ENCODE peak calls at places on chromosomes 16 and 17, in ten cellular contexts. J is body of pancreas, U is A549, C is ovary, E is Peyer's patch, Y is transverse colon, V is H54, T is tibial nerve, W is stomach, K is uterus. D is an unnamed sample.

GRCh38 chr17:10843806-10844205 is 5.9 kb upstream of the PIRT start:
- DNase-seq in V (no peak), C (no peak), K (peak), Y (peak), W (peak), E (peak), U (no peak), T (no peak), J (peak), D (no peak)

GRCh38 chr16:66510298-66510697 is 39.6 kb downstream of the TK2 start:
- DNase-seq in T (no peak), E (peak), C (no peak), K (no peak), W (peak), U (no peak), Y (no peak), V (no peak), J (peak), D (no peak)

GRCh38 chr17:8719291-8720246 is 25.1 kb downstream of the CCDC42 start:
- DNase-seq in Y (no peak), T (no peak), E (no peak), C (no peak), U (no peak), W (no peak), K (no peak), V (no peak), J (no peak), D (no peak)

GRCh38 chr16:87436225-87437172 is 44.4 kb downstream of the MAP1LC3B start:
- DNase-seq in Y (no peak), J (no peak), C (peak), U (no peak), V (no peak), K (no peak), W (no peak), E (no peak), T (no peak), D (peak)

GRCh38 chr16:89383095-89384003 is 107.0 kb downstream of the ANKRD11 start:
- DNase-seq in U (no peak), V (peak), J (peak), C (peak), W (peak), Y (peak), E (peak), K (no peak), T (no peak), D (peak)

GRCh38 chr17:49063652-49064051 is 66.5 kb downstream of the IGF2BP1 start:
- DNase-seq in K (no peak), T (no peak), W (no peak), E (no peak), V (no peak), C (no peak), U (no peak), Y (peak), J (no peak), D (no peak)

GRCh38 chr16:87860553-87861299 is 8.6 kb downstream of the SLC7A5 start:
- DNase-seq in Y (no peak), C (no peak), V (no peak), W (no peak), J (peak), U (peak), T (no peak), K (no peak), E (no peak), D (no peak)

GRCh38 chr16:8854298-8854948 is 14.4 kb downstream of the CARHSP1 start:
- DNase-seq in C (no peak), K (no peak), T (no peak), Y (peak), J (no peak), W (no peak), E (no peak), U (no peak), V (no peak), D (no peak)

GRCh38 chr16:75238132-75238852 is 13.1 kb downstream of the BCAR1 start:
- DNase-seq in K (peak), U (no peak), E (no peak), C (peak), J (peak), W (peak), Y (peak), V (no peak), T (peak), D (peak)

GRCh38 chr16:11233727-11234376 is 22.2 kb downstream of the SOCS1 start:
- DNase-seq in W (no peak), E (peak), Y (peak), T (no peak), U (no peak), K (no peak), C (no peak), J (no peak), V (no peak), D (no peak)

GRCh38 chr16:58462997-58463891 is 36.7 kb upstream of the NDRG4 start:
- DNase-seq in T (no peak), U (no peak), V (no peak), E (no peak), Y (no peak), J (no peak), K (no peak), W (no peak), C (no peak), D (peak)

GRCh38 chr17:48551206-48551597 is 6.3 kb upstream of the HOXB2 start:
- DNase-seq in E (no peak), T (no peak), J (no peak), V (no peak), U (no peak), C (no peak), K (no peak), W (no peak), Y (no peak), D (no peak)

GRCh38 chr17:1413281-1413791 is 13.3 kb upstream of the YWHAE start:
- DNase-seq in T (peak), W (peak), C (no peak), Y (peak), V (peak), E (peak), K (peak), U (no peak), J (peak), D (peak)

GRCh38 chr17:49239963-49240362 is 9.4 kb upstream of the PHOSPHO1 start:
- DNase-seq in W (no peak), T (no peak), Y (no peak), K (no peak), E (no peak), J (no peak), V (no peak), C (no peak), U (no peak), D (no peak)

DNA sequence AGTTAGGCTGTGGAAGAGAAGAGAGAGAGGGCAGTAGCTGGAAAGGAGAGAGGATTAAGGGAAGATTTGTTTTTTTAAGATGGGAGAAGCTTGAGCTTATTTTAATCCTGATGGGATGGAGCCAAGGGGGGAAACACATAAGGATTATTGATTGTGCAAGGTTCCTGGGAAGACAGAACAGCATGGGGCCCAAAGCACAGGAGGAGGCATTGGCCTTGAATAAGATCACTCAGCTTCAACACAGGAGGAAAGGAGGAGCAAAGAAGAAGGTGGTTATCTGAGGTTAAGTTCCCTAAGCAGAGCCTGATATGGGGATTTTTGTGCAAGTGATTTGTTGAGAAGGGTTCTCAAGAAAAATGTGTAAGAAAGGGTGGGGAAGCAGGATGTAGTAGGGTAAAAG is 169.8 kb downstream of the ABCC12 start:
- DNase-seq in U (no peak), J (no peak), W (no peak), C (no peak), V (no peak), K (no peak), Y (no peak), E (no peak), T (no peak), D (no peak)
- TF ChIP-seq POLR2A in U (no peak), J (no peak), W (no peak), C (no peak), V (no peak), K (no peak), Y (no peak), E (no peak), T (no peak), D (no peak)

DNA sequence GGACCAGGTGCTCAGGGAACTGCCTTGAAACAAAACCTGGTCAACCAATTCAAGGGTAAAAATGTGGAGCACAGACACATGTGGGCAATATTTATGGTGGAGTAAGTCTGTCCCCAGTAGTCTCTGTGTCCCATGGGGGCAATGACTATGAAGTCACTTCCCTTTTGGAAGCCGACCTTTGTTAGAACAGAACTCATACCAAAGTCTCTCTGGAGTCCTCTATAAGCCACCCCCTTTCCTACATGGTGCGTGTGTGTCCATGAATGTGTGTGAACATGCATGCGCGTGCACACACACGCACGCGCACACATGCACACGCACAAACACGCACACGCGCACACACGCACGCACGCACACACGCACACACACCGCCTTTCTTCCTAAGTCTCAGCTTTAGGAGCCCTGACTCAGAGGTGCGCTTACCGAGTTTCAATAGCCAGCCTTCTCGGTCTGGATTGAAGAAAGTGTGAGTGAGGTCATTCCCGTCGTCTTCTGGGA is 84.2 kb downstream of the CYTH1 start:
- DNase-seq in Y (no peak), T (no peak), K (no peak), V (no peak), W (no peak), J (no peak), E (peak), C (no peak), U (no peak), D (no peak)
- TF ChIP-seq POLR2A in Y (no peak), T (no peak), K (no peak), V (no peak), W (no peak), J (no peak), E (no peak), C (no peak), U (no peak), D (no peak)

GRCh38 chr16:2905241-2905987 is 6.3 kb upstream of the FLYWCH1 start:
- DNase-seq in E (peak), C (peak), Y (peak), U (peak), J (peak), T (peak), W (peak), K (peak), V (peak), D (peak)
- TF ChIP-seq POLR2A in E (peak), C (peak), Y (peak), U (peak), J (peak), T (peak), W (peak), K (peak), V (peak), D (peak)

GRCh38 chr16:81073560-81074330 is 3.3 kb downstream of the C16orf46 start:
- DNase-seq in E (no peak), U (no peak), V (no peak), Y (no peak), C (no peak), T (no peak), W (no peak), K (no peak), J (no peak), D (no peak)

GRCh38 chr16:81080233-81080632 is 3.2 kb upstream of the C16orf46 start:
- DNase-seq in Y (no peak), W (no peak), T (no peak), C (no peak), E (no peak), J (no peak), K (no peak), U (no peak), V (no peak), D (no peak)

GRCh38 chr16:81076566-81077076 is 417 bp downstream of the C16orf46 start:
- DNase-seq in C (peak), T (peak), U (peak), E (peak), Y (peak), K (peak), J (peak), W (peak), V (peak), D (peak)

GRCh38 chr16:81081007-81081406 is 4.0 kb upstream of the C16orf46 start:
- DNase-seq in K (no peak), T (no peak), U (no peak), E (no peak), V (no peak), W (no peak), C (no peak), J (no peak), Y (no peak), D (no peak)

DNA sequence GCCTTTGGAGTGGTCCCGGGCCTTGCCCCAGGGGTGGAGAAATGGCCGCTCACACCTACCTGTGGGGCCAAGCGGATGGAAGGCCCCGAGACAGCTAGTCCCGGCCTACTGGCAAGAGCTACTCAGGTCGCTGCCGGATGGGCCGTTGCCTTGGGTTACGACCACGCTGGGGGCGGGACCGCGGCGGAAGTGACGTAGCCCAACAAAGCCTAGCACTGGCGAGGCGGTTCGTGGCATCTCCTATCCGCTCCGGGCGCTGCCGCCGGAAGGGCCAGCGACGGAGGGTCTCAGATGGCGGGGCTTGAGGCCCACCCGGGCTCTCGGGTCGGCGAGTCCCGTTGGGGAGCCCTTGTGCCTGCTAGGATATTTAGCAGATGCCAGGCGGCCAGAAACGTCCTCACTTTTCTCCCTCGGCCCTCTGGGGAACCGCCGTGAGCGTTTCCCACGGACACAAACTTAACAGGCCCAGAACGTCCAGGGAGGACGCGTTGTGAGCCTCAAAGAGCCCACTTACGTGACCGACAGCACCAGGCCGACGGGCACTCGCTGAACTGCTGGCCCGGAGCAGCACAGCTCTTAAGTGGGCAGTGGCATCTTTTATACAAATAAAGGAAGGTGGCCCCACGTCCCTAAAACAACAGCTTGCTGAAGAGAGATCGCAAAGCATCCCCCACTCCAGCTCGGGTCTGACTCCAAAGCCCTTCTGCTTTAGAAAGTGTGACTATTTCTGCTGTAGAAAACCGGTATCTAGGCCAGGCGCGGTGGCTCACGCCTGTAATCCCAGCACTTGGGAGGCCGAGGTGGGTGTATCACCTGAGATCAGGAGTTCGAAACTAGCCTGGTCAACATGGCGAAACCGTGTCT is at the start of gene C16orf46:
- DNase-seq in U (peak), K (peak), Y (peak), V (peak), J (peak), W (peak), C (peak), T (peak), E (peak), D (peak)
- TF ChIP-seq POLR2A in U (peak), K (peak), Y (peak), V (peak), J (peak), W (peak), C (peak), T (peak), E (peak), D (peak)

GRCh38 chr17:75571197-75571884 is 16.3 kb upstream of the MYO15B start:
- DNase-seq in W (peak), C (no peak), K (no peak), J (no peak), Y (peak), T (peak), E (peak), U (no peak), V (no peak), D (peak)
- TF ChIP-seq POLR2A in W (no peak), C (no peak), K (no peak), J (no peak), Y (no peak), T (no peak), E (no peak), U (no peak), V (no peak), D (no peak)

GRCh38 chr17:44947461-44948314 is at the start of gene KIF18B:
- DNase-seq in C (peak), T (peak), J (peak), V (peak), K (peak), U (peak), W (peak), Y (peak), E (peak), D (peak)
- TF ChIP-seq POLR2A in C (peak), T (peak), J (peak), V (peak), K (peak), U (peak), W (no peak), Y (peak), E (peak), D (no peak)

GRCh38 chr17:27631409-27631755 is 394 bp downstream of the LGALS9 start:
- DNase-seq in V (no peak), E (peak), C (no peak), K (no peak), T (no peak), W (no peak), J (no peak), Y (no peak), U (no peak), D (no peak)
- TF ChIP-seq POLR2A in V (no peak), E (no peak), C (no peak), K (no peak), T (no peak), W (no peak), J (no peak), Y (peak), U (no peak), D (no peak)

GRCh38 chr16:85618509-85618908 is 5.4 kb downstream of the GSE1 start:
- DNase-seq in K (no peak), U (no peak), Y (no peak), J (no peak), W (no peak), C (no peak), T (no peak), V (no peak), E (no peak), D (no peak)

GRCh38 chr16:85615014-85615851 is 2.1 kb downstream of the GSE1 start:
- DNase-seq in J (peak), E (peak), T (peak), W (peak), Y (peak), C (no peak), U (peak), V (no peak), K (no peak), D (peak)

GRCh38 chr16:85615852-85616607 is 2.9 kb downstream of the GSE1 start:
- DNase-seq in U (peak), C (peak), Y (peak), T (peak), V (peak), J (peak), K (peak), W (peak), E (peak), D (peak)

GRCh38 chr16:85617948-85618347 is 4.8 kb downstream of the GSE1 start:
- DNase-seq in E (no peak), U (no peak), C (no peak), J (peak), W (peak), Y (no peak), V (no peak), K (no peak), T (no peak), D (no peak)

GRCh38 chr16:85616608-85617311 is 3.6 kb downstream of the GSE1 start:
- DNase-seq in Y (peak), C (peak), E (peak), W (peak), T (no peak), V (no peak), K (peak), J (peak), U (no peak), D (peak)
- TF ChIP-seq POLR2A in Y (no peak), C (no peak), E (peak), W (no peak), T (no peak), V (no peak), K (no peak), J (no peak), U (no peak), D (no peak)

GRCh38 chr17:81341347-81342061 is 46.4 kb upstream of the SLC38A10 start:
- DNase-seq in V (no peak), U (no peak), T (no peak), E (peak), Y (no peak), K (no peak), J (no peak), W (no peak), C (no peak), D (no peak)
- TF ChIP-seq POLR2A in V (no peak), U (no peak), T (no peak), E (no peak), Y (no peak), K (no peak), J (peak), W (no peak), C (no peak), D (no peak)

GRCh38 chr16:82055117-82055516 is 20.1 kb downstream of the HSD17B2 start:
- DNase-seq in J (no peak), C (no peak), Y (no peak), U (no peak), V (no peak), E (no peak), K (no peak), T (no peak), W (no peak), D (no peak)
- TF ChIP-seq POLR2A in J (no peak), C (no peak), Y (no peak), U (no peak), V (no peak), E (no peak), K (no peak), T (no peak), W (no peak), D (no peak)

D was measured in heart left ventricle.